ENCODE peak calls at places on chromosomes 6 and 20, in eight cellular contexts. One of them, this sample, is unnamed.

GRCh38 chr6:93293399-93294271 is 125.7 kb downstream of the EPHA7 start:
- DNase-seq in lower leg skin: no peak
- DNase-seq in glutamatergic neuron: no peak
- DNase-seq in activated gamma-delta T cell treated with Interleukin-2 at 50 U/mL for 16 hours: no peak
- DNase-seq in breast epithelium: no peak
- DNase-seq in astrocyte of the cerebellum: no peak
- DNase-seq in AG09309: no peak
- DNase-seq in HEK293T: no peak
- DNase-seq in this sample: no peak

GRCh38 chr20:10992776-10993175 is 319.0 kb upstream of the JAG1 start:
- DNase-seq in AG09309: no peak
- DNase-seq in HEK293T: no peak
- DNase-seq in breast epithelium: no peak
- DNase-seq in lower leg skin: no peak
- DNase-seq in glutamatergic neuron: no peak
- DNase-seq in astrocyte of the cerebellum: peak
- DNase-seq in activated gamma-delta T cell treated with Interleukin-2 at 50 U/mL for 16 hours: no peak
- DNase-seq in this sample: no peak

GRCh38 chr6:69957990-69958559 is 91.7 kb downstream of the COL19A1 start:
- DNase-seq in glutamatergic neuron: no peak
- DNase-seq in activated gamma-delta T cell treated with Interleukin-2 at 50 U/mL for 16 hours: no peak
- DNase-seq in breast epithelium: no peak
- DNase-seq in AG09309: no peak
- DNase-seq in HEK293T: no peak
- DNase-seq in lower leg skin: no peak
- DNase-seq in astrocyte of the cerebellum: no peak
- DNase-seq in this sample: no peak

GRCh38 chr6:113649276-113649675 is 207.9 kb upstream of the MARCKS start:
- DNase-seq in astrocyte of the cerebellum: peak
- DNase-seq in lower leg skin: no peak
- DNase-seq in glutamatergic neuron: no peak
- DNase-seq in breast epithelium: no peak
- DNase-seq in HEK293T: no peak
- DNase-seq in activated gamma-delta T cell treated with Interleukin-2 at 50 U/mL for 16 hours: no peak
- DNase-seq in AG09309: no peak
- DNase-seq in this sample: no peak

GRCh38 chr6:117615981-117616961 is 14.0 kb upstream of the GOPC start:
- DNase-seq in HEK293T: no peak
- DNase-seq in astrocyte of the cerebellum: peak
- DNase-seq in breast epithelium: no peak
- DNase-seq in AG09309: peak
- DNase-seq in activated gamma-delta T cell treated with Interleukin-2 at 50 U/mL for 16 hours: peak
- DNase-seq in glutamatergic neuron: no peak
- DNase-seq in lower leg skin: no peak
- DNase-seq in this sample: no peak

GRCh38 chr6:42555477-42556457 is 8.1 kb upstream of the UBR2 start:
- DNase-seq in astrocyte of the cerebellum: no peak
- DNase-seq in breast epithelium: no peak
- DNase-seq in HEK293T: no peak
- DNase-seq in glutamatergic neuron: no peak
- DNase-seq in AG09309: no peak
- DNase-seq in activated gamma-delta T cell treated with Interleukin-2 at 50 U/mL for 16 hours: no peak
- DNase-seq in lower leg skin: no peak
- DNase-seq in this sample: peak

GRCh38 chr20:11180186-11180585 is 506.4 kb upstream of the JAG1 start:
- DNase-seq in AG09309: no peak
- DNase-seq in glutamatergic neuron: no peak
- DNase-seq in breast epithelium: no peak
- DNase-seq in lower leg skin: no peak
- DNase-seq in HEK293T: no peak
- DNase-seq in astrocyte of the cerebellum: no peak
- DNase-seq in activated gamma-delta T cell treated with Interleukin-2 at 50 U/mL for 16 hours: no peak
- DNase-seq in this sample: no peak

GRCh38 chr20:4451487-4451886 is 270.2 kb upstream of the PRND start:
- DNase-seq in astrocyte of the cerebellum: no peak
- DNase-seq in AG09309: no peak
- DNase-seq in activated gamma-delta T cell treated with Interleukin-2 at 50 U/mL for 16 hours: no peak
- DNase-seq in lower leg skin: no peak
- DNase-seq in glutamatergic neuron: no peak
- DNase-seq in breast epithelium: no peak
- DNase-seq in HEK293T: no peak
- DNase-seq in this sample: no peak

GRCh38 chr6:168123165-168123911 is 44.3 kb upstream of the FRMD1 start:
- DNase-seq in breast epithelium: peak
- DNase-seq in astrocyte of the cerebellum: no peak
- DNase-seq in glutamatergic neuron: no peak
- DNase-seq in HEK293T: no peak
- DNase-seq in lower leg skin: peak
- DNase-seq in AG09309: no peak
- DNase-seq in activated gamma-delta T cell treated with Interleukin-2 at 50 U/mL for 16 hours: no peak
- DNase-seq in this sample: no peak

GRCh38 chr6:64505312-64505711 is 869.7 kb downstream of the PHF3 start:
- DNase-seq in activated gamma-delta T cell treated with Interleukin-2 at 50 U/mL for 16 hours: no peak
- DNase-seq in astrocyte of the cerebellum: no peak
- DNase-seq in breast epithelium: no peak
- DNase-seq in HEK293T: peak
- DNase-seq in lower leg skin: no peak
- DNase-seq in glutamatergic neuron: peak
- DNase-seq in AG09309: no peak
- DNase-seq in this sample: peak

GRCh38 chr6:139368661-139369060 is 5.8 kb downstream of the CITED2 start:
- DNase-seq in glutamatergic neuron: no peak
- DNase-seq in activated gamma-delta T cell treated with Interleukin-2 at 50 U/mL for 16 hours: no peak
- DNase-seq in AG09309: no peak
- DNase-seq in breast epithelium: no peak
- DNase-seq in astrocyte of the cerebellum: no peak
- DNase-seq in HEK293T: no peak
- DNase-seq in lower leg skin: no peak
- DNase-seq in this sample: no peak

GRCh38 chr6:107491791-107492674 is 2.1 kb downstream of the SOBP start:
- DNase-seq in glutamatergic neuron: no peak
- DNase-seq in HEK293T: no peak
- DNase-seq in AG09309: peak
- DNase-seq in astrocyte of the cerebellum: peak
- DNase-seq in lower leg skin: no peak
- DNase-seq in activated gamma-delta T cell treated with Interleukin-2 at 50 U/mL for 16 hours: no peak
- DNase-seq in breast epithelium: no peak
- DNase-seq in this sample: no peak

GRCh38 chr20:47024461-47024937 is 129.9 kb downstream of the EYA2 start:
- DNase-seq in activated gamma-delta T cell treated with Interleukin-2 at 50 U/mL for 16 hours: no peak
- DNase-seq in HEK293T: no peak
- DNase-seq in lower leg skin: no peak
- DNase-seq in breast epithelium: no peak
- DNase-seq in AG09309: peak
- DNase-seq in astrocyte of the cerebellum: no peak
- DNase-seq in glutamatergic neuron: no peak
- DNase-seq in this sample: no peak

GRCh38 chr6:79630883-79631799 is at the start of gene SH3BGRL2:
- DNase-seq in HEK293T: peak
- DNase-seq in activated gamma-delta T cell treated with Interleukin-2 at 50 U/mL for 16 hours: no peak
- DNase-seq in astrocyte of the cerebellum: peak
- DNase-seq in glutamatergic neuron: peak
- DNase-seq in lower leg skin: peak
- DNase-seq in AG09309: no peak
- DNase-seq in breast epithelium: peak
- DNase-seq in this sample: peak

GRCh38 chr6:36346486-36346885 is 9.8 kb upstream of the BNIP5 start:
- DNase-seq in AG09309: no peak
- DNase-seq in astrocyte of the cerebellum: no peak
- DNase-seq in activated gamma-delta T cell treated with Interleukin-2 at 50 U/mL for 16 hours: no peak
- DNase-seq in lower leg skin: no peak
- DNase-seq in HEK293T: no peak
- DNase-seq in glutamatergic neuron: no peak
- DNase-seq in breast epithelium: no peak
- DNase-seq in this sample: no peak

GRCh38 chr6:42762338-42762929 is 16.5 kb upstream of the TBCC start:
- DNase-seq in astrocyte of the cerebellum: no peak
- DNase-seq in HEK293T: no peak
- DNase-seq in AG09309: no peak
- DNase-seq in activated gamma-delta T cell treated with Interleukin-2 at 50 U/mL for 16 hours: no peak
- DNase-seq in breast epithelium: no peak
- DNase-seq in lower leg skin: no peak
- DNase-seq in glutamatergic neuron: no peak
- DNase-seq in this sample: no peak

GRCh38 chr6:16644540-16645250 is 116.6 kb downstream of the ATXN1 start:
- DNase-seq in AG09309: no peak
- DNase-seq in breast epithelium: no peak
- DNase-seq in glutamatergic neuron: no peak
- DNase-seq in activated gamma-delta T cell treated with Interleukin-2 at 50 U/mL for 16 hours: no peak
- DNase-seq in HEK293T: no peak
- DNase-seq in lower leg skin: no peak
- DNase-seq in astrocyte of the cerebellum: no peak
- DNase-seq in this sample: no peak

GRCh38 chr20:40230486-40230885 is 458.6 kb downstream of the MAFB start:
- DNase-seq in HEK293T: no peak
- DNase-seq in lower leg skin: no peak
- DNase-seq in activated gamma-delta T cell treated with Interleukin-2 at 50 U/mL for 16 hours: no peak
- DNase-seq in astrocyte of the cerebellum: no peak
- DNase-seq in breast epithelium: no peak
- DNase-seq in glutamatergic neuron: no peak
- DNase-seq in AG09309: no peak
- DNase-seq in this sample: no peak

GRCh38 chr20:56766528-56766927 is 137.4 kb downstream of the TFAP2C start:
- DNase-seq in activated gamma-delta T cell treated with Interleukin-2 at 50 U/mL for 16 hours: no peak
- DNase-seq in glutamatergic neuron: no peak
- DNase-seq in breast epithelium: no peak
- DNase-seq in HEK293T: no peak
- DNase-seq in AG09309: no peak
- DNase-seq in lower leg skin: no peak
- DNase-seq in astrocyte of the cerebellum: no peak
- DNase-seq in this sample: no peak

GRCh38 chr6:96582457-96582856 is 19.5 kb downstream of the FHL5 start:
- DNase-seq in HEK293T: no peak
- DNase-seq in activated gamma-delta T cell treated with Interleukin-2 at 50 U/mL for 16 hours: no peak
- DNase-seq in AG09309: no peak
- DNase-seq in astrocyte of the cerebellum: no peak
- DNase-seq in breast epithelium: no peak
- DNase-seq in glutamatergic neuron: no peak
- DNase-seq in lower leg skin: no peak
- DNase-seq in this sample: no peak

GRCh38 chr6:36914227-36914794 is 28.6 kb downstream of the C6orf89 start:
- DNase-seq in glutamatergic neuron: peak
- DNase-seq in astrocyte of the cerebellum: peak
- DNase-seq in HEK293T: no peak
- DNase-seq in lower leg skin: peak
- DNase-seq in breast epithelium: no peak
- DNase-seq in AG09309: no peak
- DNase-seq in activated gamma-delta T cell treated with Interleukin-2 at 50 U/mL for 16 hours: no peak
- DNase-seq in this sample: peak

GRCh38 chr6:111949546-111949945 is 76.3 kb upstream of the FYN start:
- DNase-seq in AG09309: no peak
- DNase-seq in HEK293T: no peak
- DNase-seq in activated gamma-delta T cell treated with Interleukin-2 at 50 U/mL for 16 hours: no peak
- DNase-seq in breast epithelium: no peak
- DNase-seq in glutamatergic neuron: no peak
- DNase-seq in lower leg skin: no peak
- DNase-seq in astrocyte of the cerebellum: no peak
- DNase-seq in this sample: no peak

GRCh38 chr6:157268396-157268795 is 54.9 kb downstream of the TMEM242 start:
- DNase-seq in activated gamma-delta T cell treated with Interleukin-2 at 50 U/mL for 16 hours: no peak
- DNase-seq in HEK293T: no peak
- DNase-seq in AG09309: no peak
- DNase-seq in astrocyte of the cerebellum: no peak
- DNase-seq in lower leg skin: no peak
- DNase-seq in glutamatergic neuron: no peak
- DNase-seq in breast epithelium: no peak
- DNase-seq in this sample: no peak

GRCh38 chr6:107877968-107878367 is 53.9 kb upstream of the SCML4 start:
- DNase-seq in glutamatergic neuron: no peak
- DNase-seq in breast epithelium: no peak
- DNase-seq in activated gamma-delta T cell treated with Interleukin-2 at 50 U/mL for 16 hours: no peak
- DNase-seq in astrocyte of the cerebellum: no peak
- DNase-seq in lower leg skin: no peak
- DNase-seq in HEK293T: no peak
- DNase-seq in AG09309: no peak
- DNase-seq in this sample: no peak

GRCh38 chr6:24273471-24273870 is 84.4 kb downstream of the DCDC2 start:
- DNase-seq in HEK293T: no peak
- DNase-seq in activated gamma-delta T cell treated with Interleukin-2 at 50 U/mL for 16 hours: no peak
- DNase-seq in glutamatergic neuron: no peak
- DNase-seq in breast epithelium: no peak
- DNase-seq in lower leg skin: no peak
- DNase-seq in astrocyte of the cerebellum: no peak
- DNase-seq in AG09309: peak
- DNase-seq in this sample: no peak

GRCh38 chr20:23634985-23635767 is 2.6 kb downstream of the CST3 start:
- DNase-seq in activated gamma-delta T cell treated with Interleukin-2 at 50 U/mL for 16 hours: no peak
- DNase-seq in AG09309: no peak
- DNase-seq in breast epithelium: peak
- DNase-seq in lower leg skin: no peak
- DNase-seq in astrocyte of the cerebellum: no peak
- DNase-seq in HEK293T: no peak
- DNase-seq in glutamatergic neuron: no peak
- DNase-seq in this sample: no peak

GRCh38 chr6:157795826-157796225 is 27.2 kb upstream of the SNX9 start:
- DNase-seq in breast epithelium: no peak
- DNase-seq in glutamatergic neuron: no peak
- DNase-seq in lower leg skin: no peak
- DNase-seq in HEK293T: no peak
- DNase-seq in astrocyte of the cerebellum: no peak
- DNase-seq in AG09309: no peak
- DNase-seq in activated gamma-delta T cell treated with Interleukin-2 at 50 U/mL for 16 hours: no peak
- DNase-seq in this sample: no peak

GRCh38 chr20:62805365-62805710 is 703 bp downstream of the OGFR start:
- DNase-seq in breast epithelium: no peak
- DNase-seq in HEK293T: no peak
- DNase-seq in astrocyte of the cerebellum: no peak
- DNase-seq in activated gamma-delta T cell treated with Interleukin-2 at 50 U/mL for 16 hours: no peak
- DNase-seq in AG09309: no peak
- DNase-seq in lower leg skin: no peak
- DNase-seq in glutamatergic neuron: no peak
- DNase-seq in this sample: peak

GRCh38 chr20:37777556-37777955 is 83.7 kb downstream of the CTNNBL1 start:
- DNase-seq in glutamatergic neuron: no peak
- DNase-seq in activated gamma-delta T cell treated with Interleukin-2 at 50 U/mL for 16 hours: no peak
- DNase-seq in astrocyte of the cerebellum: no peak
- DNase-seq in breast epithelium: no peak
- DNase-seq in HEK293T: no peak
- DNase-seq in AG09309: no peak
- DNase-seq in lower leg skin: no peak
- DNase-seq in this sample: no peak

GRCh38 chr20:10501377-10501776 is 66.3 kb downstream of the SLX4IP start:
- DNase-seq in HEK293T: no peak
- DNase-seq in astrocyte of the cerebellum: no peak
- DNase-seq in AG09309: no peak
- DNase-seq in breast epithelium: no peak
- DNase-seq in glutamatergic neuron: no peak
- DNase-seq in lower leg skin: no peak
- DNase-seq in activated gamma-delta T cell treated with Interleukin-2 at 50 U/mL for 16 hours: peak
- DNase-seq in this sample: peak

GRCh38 chr20:22499475-22500174 is 84.7 kb downstream of the FOXA2 start:
- DNase-seq in breast epithelium: no peak
- DNase-seq in astrocyte of the cerebellum: no peak
- DNase-seq in activated gamma-delta T cell treated with Interleukin-2 at 50 U/mL for 16 hours: no peak
- DNase-seq in lower leg skin: no peak
- DNase-seq in AG09309: no peak
- DNase-seq in HEK293T: no peak
- DNase-seq in glutamatergic neuron: no peak
- DNase-seq in this sample: no peak

GRCh38 chr6:154154389-154154967 is 115.4 kb downstream of the OPRM1 start:
- DNase-seq in activated gamma-delta T cell treated with Interleukin-2 at 50 U/mL for 16 hours: peak
- DNase-seq in AG09309: peak
- DNase-seq in lower leg skin: peak
- DNase-seq in astrocyte of the cerebellum: peak
- DNase-seq in breast epithelium: no peak
- DNase-seq in glutamatergic neuron: peak
- DNase-seq in HEK293T: peak
- DNase-seq in this sample: peak

GRCh38 chr6:3226422-3227362 is 761 bp downstream of the TUBB2B start:
- DNase-seq in glutamatergic neuron: peak
- DNase-seq in AG09309: no peak
- DNase-seq in HEK293T: peak
- DNase-seq in activated gamma-delta T cell treated with Interleukin-2 at 50 U/mL for 16 hours: no peak
- DNase-seq in breast epithelium: no peak
- DNase-seq in lower leg skin: no peak
- DNase-seq in astrocyte of the cerebellum: no peak
- DNase-seq in this sample: peak

GRCh38 chr6:83183082-83183828 is 9.8 kb downstream of the PGM3 start:
- DNase-seq in activated gamma-delta T cell treated with Interleukin-2 at 50 U/mL for 16 hours: no peak
- DNase-seq in AG09309: peak
- DNase-seq in glutamatergic neuron: no peak
- DNase-seq in HEK293T: no peak
- DNase-seq in breast epithelium: no peak
- DNase-seq in lower leg skin: no peak
- DNase-seq in astrocyte of the cerebellum: no peak
- DNase-seq in this sample: no peak